ENCODE peak calls at places on chromosomes 3 and 15, in ten cellular contexts. B is H9, Y is fibroblast of lung, I is GM23338, H is SK-N-SH, G is astrocyte, A is endothelial cell of umbilical vein, T is neural progenitor cell, M is PC-9, F is GM23248. K is an unnamed sample.

GRCh38 chr3:98702166-98702565 is 61.0 kb upstream of the ST3GAL6 start:
- DNase-seq in B (no peak), Y (no peak), I (no peak), H (no peak), G (no peak), A (peak; percentile 54), T (no peak), M (peak; percentile 4), F (peak; percentile 7), K (no peak)

GRCh38 chr3:112136959-112137693 is 4.1 kb upstream of the GCSAM start:
- DNase-seq in B (peak; percentile 68), Y (peak; percentile 51), I (peak; percentile 86), H (no peak), G (no peak), A (peak; percentile 57), T (peak; percentile 91), M (peak; percentile 61), F (peak; percentile 43), K (no peak)

GRCh38 chr3:89606151-89606550 is 498.7 kb downstream of the EPHA3 start:
- DNase-seq in B (no peak), Y (peak; percentile 3), I (no peak), H (no peak), G (no peak), A (no peak), T (no peak), M (no peak), F (peak; percentile 1), K (no peak)

GRCh38 chr15:46166750-46167149 is 531.9 kb downstream of the SQOR start:
- DNase-seq in B (no peak), Y (no peak), I (peak; percentile 11), H (no peak), G (no peak), A (no peak), T (no peak), M (no peak), F (no peak), K (no peak)

GRCh38 chr15:90087454-90088154 is 14.7 kb downstream of the IDH2 start:
- DNase-seq in B (peak; percentile 62), Y (peak; percentile 38), I (peak; percentile 58), H (peak; percentile 77), G (no peak), A (peak; percentile 32), T (no peak), M (no peak), F (peak; percentile 51), K (peak; percentile 86)

GRCh38 chr15:59791646-59792208 is 102.6 kb upstream of the BNIP2 start:
- DNase-seq in B (no peak), Y (no peak), I (no peak), H (no peak), G (no peak), A (no peak), T (no peak), M (no peak), F (no peak), K (peak; percentile 43)

GRCh38 chr15:88650556-88650955 is 11.7 kb downstream of the ISG20 start:
- DNase-seq in B (no peak), Y (no peak), I (no peak), H (no peak), G (no peak), A (no peak), T (no peak), M (no peak), F (no peak), K (no peak)

GRCh38 chr3:96863129-96863740 is 48.8 kb downstream of the EPHA6 start:
- DNase-seq in B (no peak), Y (peak; percentile 21), I (peak; percentile 71), H (peak; percentile 10), G (no peak), A (peak; percentile 28), T (peak; percentile 72), M (no peak), F (peak; percentile 56), K (no peak)

GRCh38 chr3:48026951-48027908 is 11.0 kb upstream of the MAP4 start:
- DNase-seq in B (no peak), Y (no peak), I (no peak), H (no peak), G (no peak), A (no peak), T (no peak), M (no peak), F (no peak), K (no peak)

GRCh38 chr15:36479200-36479896 is 100.1 kb upstream of the CDIN1 start:
- DNase-seq in B (no peak), Y (peak; percentile 67), I (peak; percentile 55), H (no peak), G (peak; percentile 17), A (no peak), T (no peak), M (no peak), F (peak; percentile 39), K (no peak)

GRCh38 chr15:93026359-93026758 is 62.7 kb downstream of the RGMA start:
- DNase-seq in B (no peak), Y (no peak), I (no peak), H (no peak), G (no peak), A (no peak), T (no peak), M (no peak), F (no peak), K (no peak)

GRCh38 chr3:138615462-138615861 is 6.9 kb downstream of the FAIM start:
- DNase-seq in B (no peak), Y (no peak), I (no peak), H (no peak), G (no peak), A (no peak), T (no peak), M (no peak), F (no peak), K (no peak)

GRCh38 chr3:191236635-191237034 is 37.6 kb downstream of the OSTN start:
- DNase-seq in B (no peak), Y (peak; percentile 50), I (no peak), H (no peak), G (peak; percentile 54), A (peak; percentile 43), T (no peak), M (peak; percentile 88), F (peak; percentile 57), K (no peak)

GRCh38 chr15:81163961-81164800 is 30.1 kb downstream of the CFAP161 start:
- DNase-seq in B (peak; percentile 37), Y (peak; percentile 86), I (no peak), H (no peak), G (peak; percentile 90), A (no peak), T (peak; percentile 12), M (no peak), F (peak; percentile 77), K (peak; percentile 87)

GRCh38 chr3:196638922-196639516 is 475 bp upstream of the NRROS start:
- DNase-seq in B (no peak), Y (no peak), I (no peak), H (no peak), G (no peak), A (peak; percentile 28), T (no peak), M (no peak), F (peak; percentile 24), K (no peak)

GRCh38 chr15:88663216-88663615 is 24.4 kb downstream of the ISG20 start:
- DNase-seq in B (no peak), Y (no peak), I (no peak), H (no peak), G (no peak), A (no peak), T (no peak), M (no peak), F (peak; percentile 33), K (no peak)

GRCh38 chr15:39741258-39741657 is 41.4 kb downstream of the FSIP1 start:
- DNase-seq in B (no peak), Y (peak; percentile 51), I (no peak), H (no peak), G (no peak), A (no peak), T (no peak), M (no peak), F (peak; percentile 53), K (no peak)

GRCh38 chr15:98745179-98745578 is 96.8 kb downstream of the IGF1R start:
- DNase-seq in B (no peak), Y (no peak), I (no peak), H (no peak), G (no peak), A (no peak), T (no peak), M (no peak), F (no peak), K (no peak)
- H4K20me1 ChIP-seq in B (no peaks in the 10 kb centered on the region), Y (no peaks in the 10 kb centered on the region), I (peaks cover 71% of the 10 kb centered on the region), H (peaks cover 21% of the 10 kb centered on the region), G (peaks cover 97% of the 10 kb centered on the region), A (peaks cover 13% of the 10 kb centered on the region), T (peaks cover 97% of the 10 kb centered on the region), M (peaks cover 13% of the 10 kb centered on the region), F (peaks cover 41% of the 10 kb centered on the region), K (peaks cover 37% of the 10 kb centered on the region)

GRCh38 chr3:127001486-127002194 is 18.7 kb downstream of the PLXNA1 start:
- DNase-seq in B (no peak), Y (no peak), I (no peak), H (no peak), G (no peak), A (no peak), T (no peak), M (no peak), F (no peak), K (no peak)
- H2AFZ ChIP-seq in B (no peak overlapping the region), Y (peak overlapping the region; percentile 26), I (no peak overlapping the region), H (no peak overlapping the region), G (peak overlapping the region; percentile 68), A (peak overlapping the region; percentile 55), T (no peak overlapping the region), M (no peak overlapping the region), F (peak overlapping the region; percentile 71), K (no peak overlapping the region)

DNA sequence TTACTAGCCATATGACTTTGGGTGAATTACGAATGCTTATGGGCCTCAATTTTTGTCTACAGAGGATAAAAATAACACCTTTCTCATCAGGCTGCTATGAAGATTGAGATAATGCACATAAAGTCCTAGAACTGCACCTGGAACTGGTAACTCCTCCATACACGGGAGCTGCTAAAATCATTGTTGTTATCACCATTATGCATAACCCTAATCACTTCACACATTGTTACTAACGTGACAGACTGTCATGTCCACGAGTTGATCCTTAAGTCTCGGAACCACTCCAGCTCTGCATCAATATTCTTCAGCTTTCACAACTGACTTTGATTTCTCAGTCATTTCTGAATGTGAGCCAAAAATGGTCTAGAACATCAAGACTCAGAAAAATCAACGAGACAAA is 64.1 kb downstream of the RFTN1 start:
- DNase-seq in B (no peak), Y (no peak), I (no peak), H (no peak), G (no peak), A (no peak), T (no peak), M (no peak), F (no peak), K (no peak)
- H3K4me1 ChIP-seq in B (peaks cover 7% of the 10 kb centered on the region), Y (peaks cover 13% of the 10 kb centered on the region), I (peaks cover 10% of the 10 kb centered on the region), H (peaks cover 16% of the 10 kb centered on the region), G (peaks cover 30% of the 10 kb centered on the region), A (no peaks in the 10 kb centered on the region), T (no peaks in the 10 kb centered on the region), M (no peaks in the 10 kb centered on the region), F (peaks cover 38% of the 10 kb centered on the region), K (peaks cover 48% of the 10 kb centered on the region)

GRCh38 chr3:179189764-179190163 is 41.6 kb downstream of the PIK3CA start:
- DNase-seq in B (no peak), Y (peak; percentile 90), I (no peak), H (no peak), G (peak; percentile 41), A (peak; percentile 45), T (no peak), M (no peak), F (peak; percentile 75), K (peak; percentile 58)
- H4K20me1 ChIP-seq in B (no peaks in the 10 kb centered on the region), Y (no peaks in the 10 kb centered on the region), I (no peaks in the 10 kb centered on the region), H (peaks cover 7% of the 10 kb centered on the region), G (peaks cover 38% of the 10 kb centered on the region), A (peaks cover 4% of the 10 kb centered on the region), T (peaks cover 6% of the 10 kb centered on the region), M (peaks cover 12% of the 10 kb centered on the region), F (peaks cover 25% of the 10 kb centered on the region), K (peaks cover 23% of the 10 kb centered on the region)

GRCh38 chr3:106728315-106728821 is 648.9 kb upstream of the CCDC54 start:
- DNase-seq in B (no peak), Y (peak; percentile 87), I (no peak), H (peak; percentile 3), G (peak; percentile 100), A (peak; percentile 96), T (no peak), M (peak; percentile 89), F (peak; percentile 97), K (peak; percentile 90)
- H2AFZ ChIP-seq in B (no peak overlapping the region), Y (peak overlapping the region; percentile 63), I (no peak overlapping the region), H (peak overlapping the region; percentile 67), G (no peak overlapping the region), A (peak overlapping the region; percentile 21), T (peak overlapping the region; percentile 5), M (peak overlapping the region; percentile 72), F (peak overlapping the region; percentile 59), K (no peak overlapping the region)